ENCODE peak calls at places on chromosomes 11 and 22, in nine cellular contexts. J, N, D, L, K, O, C, H and G are unnamed samples.

GRCh38 chr11:102010776-102011500 is 36.3 kb upstream of the CFAP300 start:
- DNase-seq in J (peak; percentile 89), N (no peak), D (peak; percentile 66), L (peak; percentile 95), K (peak; percentile 99), O (peak; percentile 90), C (peak; percentile 73), H (peak; percentile 17), G (no peak)

GRCh38 chr22:30282616-30283046 is 6.7 kb downstream of the CASTOR1 start:
- DNase-seq in J (no peak), N (no peak), D (no peak), L (no peak), K (no peak), O (no peak), C (no peak), H (no peak), G (no peak)

GRCh38 chr11:103970850-103971249 is 65.6 kb upstream of the DDI1 start:
- DNase-seq in J (no peak), N (no peak), D (no peak), L (no peak), K (no peak), O (no peak), C (no peak), H (no peak), G (no peak)

GRCh38 chr11:111797145-111797581 is 31.0 kb upstream of the PPP2R1B start:
- DNase-seq in J (peak; percentile 47), N (peak; percentile 75), D (no peak), L (peak; percentile 87), K (peak; percentile 88), O (no peak), C (no peak), H (no peak), G (peak; percentile 42)

GRCh38 chr11:118618115-118618990 is 10.9 kb downstream of the PHLDB1 start:
- DNase-seq in J (no peak), N (no peak), D (peak; percentile 14), L (peak; percentile 87), K (peak; percentile 36), O (no peak), C (no peak), H (no peak), G (no peak)

GRCh38 chr11:7471071-7471470 is 14.2 kb upstream of the OLFML1 start:
- DNase-seq in J (no peak), N (no peak), D (no peak), L (no peak), K (no peak), O (no peak), C (no peak), H (no peak), G (no peak)

GRCh38 chr11:115408036-115408911 is 95.9 kb downstream of the CADM1 start:
- DNase-seq in J (no peak), N (no peak), D (no peak), L (no peak), K (no peak), O (no peak), C (no peak), H (no peak), G (peak; percentile 34)

GRCh38 chr11:72575533-72576170 is 98.6 kb downstream of the PDE2A start:
- DNase-seq in J (no peak), N (no peak), D (no peak), L (no peak), K (no peak), O (no peak), C (no peak), H (no peak), G (no peak)

GRCh38 chr11:65773784-65774411 is 6.9 kb downstream of the AP5B1 start:
- DNase-seq in J (no peak), N (peak; percentile 38), D (no peak), L (peak; percentile 36), K (no peak), O (no peak), C (no peak), H (no peak), G (no peak)

GRCh38 chr11:10267821-10268220 is 26.2 kb downstream of the SBF2 start:
- DNase-seq in J (no peak), N (no peak), D (no peak), L (no peak), K (no peak), O (no peak), C (no peak), H (no peak), G (no peak)

GRCh38 chr22:42432020-42432596 is at the start of gene NFAM1:
- DNase-seq in J (no peak), N (no peak), D (peak; percentile 41), L (no peak), K (no peak), O (no peak), C (no peak), H (no peak), G (no peak)

GRCh38 chr11:1766719-1767398 is 3.1 kb upstream of the CTSD start:
- DNase-seq in J (no peak), N (no peak), D (no peak), L (no peak), K (no peak), O (no peak), C (no peak), H (no peak), G (no peak)

GRCh38 chr11:76623884-76624419 is 46.6 kb downstream of the LRRC32 start:
- DNase-seq in J (no peak), N (no peak), D (no peak), L (no peak), K (no peak), O (no peak), C (no peak), H (no peak), G (no peak)

GRCh38 chr11:95068549-95068948 is 1.8 kb downstream of the SRSF8 start:
- DNase-seq in J (peak; percentile 91), N (peak; percentile 92), D (peak; percentile 67), L (peak; percentile 94), K (peak; percentile 97), O (peak; percentile 53), C (peak; percentile 94), H (peak; percentile 68), G (peak; percentile 96)

GRCh38 chr11:22337571-22338464 is at the start of gene SLC17A6:
- DNase-seq in J (peak; percentile 80), N (peak; percentile 4), D (peak; percentile 90), L (peak; percentile 59), K (peak; percentile 57), O (peak; percentile 92), C (no peak), H (no peak), G (peak; percentile 69)

GRCh38 chr11:9231848-9232177 is 33.3 kb downstream of the DENND5A start:
- DNase-seq in J (no peak), N (no peak), D (no peak), L (peak; percentile 60), K (no peak), O (peak; percentile 62), C (no peak), H (no peak), G (peak; percentile 72)

DNA sequence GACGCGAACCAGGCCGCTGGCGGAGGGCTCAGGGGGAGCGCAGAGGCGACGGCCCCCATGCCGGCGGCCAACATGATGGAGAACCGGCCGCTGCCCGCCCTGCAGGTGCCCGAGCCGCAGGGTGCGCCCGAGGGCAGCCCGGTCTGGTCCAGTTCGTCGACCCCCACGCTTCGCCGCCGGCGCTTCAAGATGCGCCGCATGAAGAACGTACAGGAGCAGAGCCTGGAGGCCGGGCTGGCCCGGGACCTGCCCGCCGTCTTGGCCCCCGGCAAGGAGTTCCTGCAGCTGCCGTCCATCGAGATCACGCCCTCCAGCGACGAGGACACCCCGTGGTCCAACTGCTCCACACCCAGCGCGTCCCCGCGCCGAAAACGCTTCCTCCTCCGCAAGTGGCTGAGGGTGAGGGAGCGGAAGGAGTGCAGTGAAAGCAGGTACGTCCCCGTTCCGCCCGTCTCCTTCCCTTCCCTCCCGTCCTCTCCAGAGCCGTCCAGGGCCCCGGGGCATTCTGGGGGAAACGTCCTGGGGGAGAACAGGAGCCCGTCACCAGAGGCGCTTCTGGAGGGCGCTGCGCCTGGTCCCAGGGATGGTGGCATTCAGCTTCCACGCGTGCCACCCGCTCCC is 777 bp downstream of the GRAMD1B start:
- DNase-seq in J (peak; percentile 45), N (no peak), D (peak; percentile 70), L (peak; percentile 77), K (peak; percentile 72), O (peak; percentile 81), C (no peak), H (no peak), G (no peak)
- TF ChIP-seq EZH2phosphoT487 in J (no peak), N (no peak), D (no peak), L (no peak), K (no peak), O (no peak), C (no peak), H (no peak), G (no peak)

DNA sequence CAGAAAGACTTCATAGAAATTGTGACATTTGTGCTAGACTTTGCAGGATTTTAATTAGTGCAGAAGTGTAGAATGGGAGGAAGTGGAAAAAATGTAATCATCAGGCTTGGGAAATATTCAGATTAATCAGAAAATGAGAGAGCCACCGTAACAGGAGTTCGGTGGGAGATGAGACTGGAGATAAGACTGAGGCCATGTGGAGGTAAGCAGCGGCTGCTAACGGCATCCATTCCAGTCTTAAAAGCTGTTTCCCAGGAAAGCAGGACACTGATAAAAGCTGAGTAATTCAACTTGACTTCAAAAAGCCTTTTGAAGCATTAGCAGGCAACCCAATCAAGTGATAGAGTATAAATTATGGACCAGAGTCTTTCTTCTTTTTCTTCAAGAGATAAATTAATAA is 369.9 kb downstream of the LUZP2 start:
- DNase-seq in J (no peak), N (no peak), D (no peak), L (no peak), K (no peak), O (no peak), C (no peak), H (peak; percentile 25), G (no peak)
- H3K27ac ChIP-seq in J (no peak overlapping the region), N (no peak overlapping the region), D (no peak overlapping the region), L (no peak overlapping the region), K (no peak overlapping the region), O (no peak overlapping the region), C (no peak overlapping the region), H (no peak overlapping the region), G (no peak overlapping the region)

GRCh38 chr11:131760191-131760951 is 390.0 kb downstream of the NTM start:
- DNase-seq in J (peak; percentile 58), N (no peak), D (peak; percentile 75), L (peak; percentile 85), K (no peak), O (peak; percentile 87), C (no peak), H (no peak), G (no peak)
- TF ChIP-seq EZH2phosphoT487 in J (no peak), N (no peak), D (no peak), L (peak; percentile 45), K (no peak), O (no peak), C (no peak), H (no peak), G (no peak)

DNA sequence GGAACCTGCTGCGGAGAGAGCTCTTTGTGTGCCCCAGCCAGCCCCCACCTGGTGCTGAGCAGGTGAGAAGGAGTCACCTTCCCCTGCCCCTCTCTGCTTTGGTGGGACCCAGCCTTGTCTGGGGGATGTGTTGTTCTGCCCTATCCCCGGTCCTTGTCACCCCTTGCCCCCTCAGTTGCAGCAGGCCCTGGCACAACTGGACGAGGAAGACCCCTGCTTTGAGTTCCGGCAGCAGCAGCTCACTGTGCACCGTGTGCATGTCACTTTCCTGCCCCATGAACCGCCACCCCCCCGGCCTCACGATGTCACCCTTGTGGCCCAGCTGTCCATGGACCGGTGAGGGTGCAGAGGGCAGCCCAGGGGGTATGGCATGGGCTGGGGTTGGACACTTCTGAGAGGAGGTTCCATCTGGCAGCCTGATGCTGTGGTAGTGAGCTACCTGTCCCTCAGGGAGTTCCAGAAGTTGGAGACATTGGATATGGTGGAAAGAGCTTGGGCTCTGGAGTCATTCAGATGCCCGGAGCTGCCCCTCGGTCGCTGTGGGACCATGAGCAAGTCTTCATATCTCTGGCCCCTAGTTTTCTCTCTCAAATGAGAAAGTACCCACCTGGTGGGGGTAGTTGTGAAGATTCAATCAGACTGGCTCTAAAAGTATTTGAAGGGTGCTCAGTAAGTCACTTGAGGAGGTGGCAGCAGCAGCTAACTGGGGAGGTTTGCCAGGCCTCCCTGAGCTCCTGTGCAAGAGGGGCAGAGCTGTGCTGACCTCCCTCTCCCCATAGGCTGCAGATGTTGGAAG is 4.3 kb downstream of the LARGE2 start:
- DNase-seq in J (peak; percentile 2), N (no peak), D (no peak), L (no peak), K (no peak), O (no peak), C (no peak), H (no peak), G (no peak)
- H3K27ac ChIP-seq in J (no peak overlapping the region), N (no peak overlapping the region), D (no peak overlapping the region), L (no peak overlapping the region), K (no peak overlapping the region), O (no peak overlapping the region), C (no peak overlapping the region), H (no peak overlapping the region), G (no peak overlapping the region)